ENCODE peak calls at places on chromosome 10, in four cellular contexts. B is SK-N-SH, W is PC-9, Y is kidney. E is an unnamed sample.

GRCh38 chr10:7666253-7667023 is at the start of gene ITIH5:
- DNase-seq in Y (peak; percentile 72), W (no peak), B (peak; percentile 72), E (no peak)

GRCh38 chr10:93657757-93658156 is 44.6 kb downstream of the FRA10AC1 start:
- DNase-seq in W (no peak), B (no peak), Y (no peak), E (no peak)

GRCh38 chr10:43078986-43079273 is 2.1 kb downstream of the RET start:
- DNase-seq in W (no peak), B (peak; percentile 86), Y (no peak), E (peak; percentile 7)

GRCh38 chr10:129877773-129878371 is 86.2 kb downstream of the EBF3 start:
- DNase-seq in W (no peak), Y (no peak), B (peak; percentile 50), E (no peak)

GRCh38 chr10:70418229-70418628 is 14.3 kb downstream of the EIF4EBP2 start:
- DNase-seq in Y (no peak), W (no peak), B (no peak), E (no peak)

GRCh38 chr10:8365935-8366911 is 311.7 kb downstream of the GATA3 start:
- DNase-seq in B (no peak), Y (no peak), W (peak; percentile 98), E (peak; percentile 27)

GRCh38 chr10:42691361-42692120 is 53.2 kb upstream of the ZNF33B start:
- DNase-seq in W (peak; percentile 78), B (peak; percentile 83), Y (no peak), E (no peak)

GRCh38 chr10:61452655-61453641 is at the start of gene TMEM26:
- DNase-seq in B (peak; percentile 69), W (no peak), Y (peak; percentile 92), E (no peak)

GRCh38 chr10:67141300-67141699 is 215.5 kb downstream of the LRRTM3 start:
- DNase-seq in Y (no peak), W (no peak), B (no peak), E (no peak)

GRCh38 chr10:93600861-93601773 is at the start of gene RBP4:
- DNase-seq in Y (peak; percentile 81), W (no peak), B (peak; percentile 73), E (no peak)

GRCh38 chr10:100746413-100746931 is 1.1 kb downstream of the PAX2 start:
- DNase-seq in B (no peak), Y (no peak), W (no peak), E (no peak)

GRCh38 chr10:47037654-47038425 is 126.6 kb downstream of the PTPN20 start:
- DNase-seq in Y (no peak), B (peak; percentile 51), W (no peak), E (no peak)

GRCh38 chr10:84493951-84494848 is 165.8 kb downstream of the CCSER2 start:
- DNase-seq in Y (peak; percentile 37), B (no peak), W (peak; percentile 96), E (no peak)

GRCh38 chr10:26737730-26738129 is 40.2 kb downstream of the PDSS1 start:
- DNase-seq in B (no peak), Y (no peak), W (no peak), E (no peak)

GRCh38 chr10:58577394-58577793 is 64.7 kb downstream of the BICC1 start:
- DNase-seq in B (no peak), W (no peak), Y (no peak), E (no peak)

GRCh38 chr10:57968328-57969016 is 299.2 kb downstream of the IPMK start:
- DNase-seq in Y (no peak), B (no peak), W (no peak), E (no peak)

GRCh38 chr10:104337985-104338735 is at the start of gene ITPRIP:
- DNase-seq in W (no peak), Y (peak; percentile 93), B (peak; percentile 86), E (peak; percentile 63)

GRCh38 chr10:60883187-60883586 is 60.8 kb downstream of the RHOBTB1 start:
- DNase-seq in B (peak; percentile 29), W (no peak), Y (no peak), E (no peak)

GRCh38 chr10:73494877-73495225 is 973 bp downstream of the PPP3CB start:
- DNase-seq in Y (no peak), W (no peak), B (no peak), E (no peak)

GRCh38 chr10:110069502-110069982 is 61.8 kb downstream of the ADD3 start:
- DNase-seq in W (no peak), B (no peak), Y (no peak), E (no peak)

GRCh38 chr10:113751116-113751728 is at the start of gene PLEKHS1:
- DNase-seq in W (peak; percentile 60), Y (no peak), B (no peak), E (no peak)

GRCh38 chr10:118692911-118693310 is 61.9 kb downstream of the CACUL1 start:
- DNase-seq in Y (no peak), W (no peak), B (peak; percentile 44), E (no peak)

GRCh38 chr10:74947781-74948401 is 121.5 kb downstream of the KAT6B start:
- DNase-seq in B (peak; percentile 68), W (no peak), Y (no peak), E (no peak)

GRCh38 chr10:71638577-71639411 is 80.8 kb downstream of the C10orf105 start:
- DNase-seq in B (no peak), Y (no peak), W (no peak), E (no peak)

GRCh38 chr10:127082651-127083050 is 113.7 kb downstream of the INSYN2A start:
- DNase-seq in W (no peak), Y (no peak), B (no peak), E (no peak)

GRCh38 chr10:86362129-86362527 is 4.5 kb downstream of the GRID1 start:
- DNase-seq in W (no peak), B (no peak), Y (no peak), E (no peak)

GRCh38 chr10:59362184-59362966 is at the start of gene FAM13C:
- DNase-seq in Y (peak; percentile 87), B (peak; percentile 83), W (no peak), E (no peak)

GRCh38 chr10:19832624-19833507 is 16.6 kb downstream of the PLXDC2 start:
- DNase-seq in B (no peak), W (no peak), Y (no peak), E (no peak)

GRCh38 chr10:61465807-61466425 is 12.7 kb upstream of the TMEM26 start:
- DNase-seq in Y (no peak), W (no peak), B (no peak), E (no peak)

GRCh38 chr10:87818505-87819273 is 663 bp upstream of the ATAD1 start:
- DNase-seq in Y (peak; percentile 59), B (peak; percentile 51), W (peak; percentile 46), E (peak; percentile 58)

GRCh38 chr10:71973777-71974488 is 9.7 kb downstream of the CHST3 start:
- DNase-seq in Y (no peak), B (no peak), W (no peak), E (no peak)

GRCh38 chr10:110444009-110444347 is 53.7 kb upstream of the DUSP5 start:
- DNase-seq in Y (no peak), B (peak; percentile 39), W (no peak), E (no peak)

GRCh38 chr10:121624778-121625330 is 26.6 kb upstream of the FGFR2 start:
- DNase-seq in W (no peak), B (no peak), Y (no peak), E (no peak)

GRCh38 chr10:63392224-63392623 is 73.6 kb downstream of the JMJD1C start:
- DNase-seq in B (no peak), W (no peak), Y (no peak), E (no peak)

GRCh38 chr10:63391812-63392211 is 74.0 kb downstream of the JMJD1C start:
- DNase-seq in B (no peak), Y (no peak), W (no peak), E (no peak)

GRCh38 chr10:63390521-63390920 is 75.3 kb downstream of the JMJD1C start:
- DNase-seq in B (no peak), W (no peak), Y (no peak), E (no peak)

GRCh38 chr10:63393050-63393449 is 72.7 kb downstream of the JMJD1C start:
- DNase-seq in B (no peak), Y (no peak), W (no peak), E (no peak)

DNA sequence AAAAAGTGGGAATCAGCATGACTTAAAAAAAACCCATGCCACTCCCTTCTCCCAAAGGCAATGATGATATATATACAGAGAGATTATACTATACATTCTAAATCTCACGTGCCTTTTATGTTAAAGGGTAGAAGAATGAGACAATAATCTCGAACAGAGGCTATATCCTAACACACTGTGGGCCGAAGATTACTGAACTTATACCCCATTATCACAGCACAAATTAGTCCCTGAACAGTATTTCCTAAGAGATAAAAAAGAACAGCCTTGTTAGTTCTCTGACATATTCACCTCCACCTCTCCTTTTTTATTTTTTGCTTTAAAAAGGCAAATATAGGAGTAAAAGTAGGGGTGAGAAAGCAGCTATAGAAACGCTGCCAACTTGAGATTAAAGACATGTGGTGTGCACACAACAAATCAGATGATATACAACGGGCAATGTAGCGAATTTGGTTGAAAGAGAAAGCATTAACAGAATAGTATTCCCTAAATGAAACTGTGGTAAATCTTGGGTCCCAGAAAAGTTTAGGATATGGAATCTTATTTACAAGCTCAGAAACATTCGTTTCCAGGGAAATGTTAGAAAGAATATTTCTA is 69.6 kb downstream of the JMJD1C start:
- DNase-seq in W (no peak), Y (no peak), B (no peak), E (no peak)
- H3K27ac ChIP-seq in W (no peak overlapping the region), Y (no peak overlapping the region), B (peak overlapping the region; percentile 51), E (no peak overlapping the region)

DNA sequence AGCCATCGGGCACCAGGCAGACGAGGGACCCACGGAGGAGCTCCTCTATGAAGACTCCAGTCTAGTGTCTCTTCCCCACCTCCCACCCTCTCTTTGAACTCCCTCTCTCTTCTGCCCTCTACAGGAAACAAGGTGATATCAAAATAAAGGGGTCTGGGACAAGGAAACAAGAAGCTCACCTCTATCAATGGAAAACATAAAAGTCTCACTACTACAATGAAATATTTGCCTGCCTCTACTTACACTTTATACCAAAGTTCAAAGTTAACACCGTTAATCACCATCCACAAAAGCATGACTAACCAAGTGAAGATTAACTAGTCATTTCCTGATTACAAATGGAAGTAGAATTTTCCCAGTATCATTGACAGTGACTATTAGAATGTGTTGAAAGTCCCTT is 82.2 kb downstream of the PARD3 start:
- DNase-seq in W (peak; percentile 56), Y (no peak), B (peak; percentile 42), E (no peak)
- TF ChIP-seq CTCF in W (no peak), Y (peak; percentile 1), B (peak; percentile 41), E (no peak)

GRCh38 chr10:4247379-4247778 is 462.4 kb upstream of the KLF6 start:
- DNase-seq in W (no peak), B (no peak), Y (no peak), E (no peak)
- H3K27ac ChIP-seq in W (no peak overlapping the region), B (peak overlapping the region; percentile 100), Y (no peak overlapping the region), E (no peak overlapping the region)

DNA sequence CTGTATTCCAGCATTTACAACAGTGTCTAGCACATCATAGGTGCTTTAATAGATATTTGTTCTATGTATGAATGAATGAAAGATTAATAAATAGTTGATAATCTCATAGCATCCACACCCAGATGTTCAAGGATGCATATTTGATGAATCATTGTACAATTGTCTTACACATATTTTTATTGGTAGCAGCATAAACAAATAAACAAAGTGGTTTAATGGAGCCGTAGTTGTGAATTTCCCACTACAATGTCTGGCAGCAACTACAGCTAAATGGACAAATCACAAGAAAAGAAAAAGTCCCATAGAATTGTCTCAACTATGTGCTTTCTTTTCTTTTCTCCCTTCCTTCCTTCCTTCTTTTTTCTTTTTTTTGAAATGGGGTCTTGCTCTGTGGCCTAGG is 150.8 kb downstream of the NRP1 start:
- DNase-seq in B (no peak), Y (no peak), W (no peak), E (no peak)
- TF ChIP-seq CTCF in B (no peak), Y (no peak), W (no peak), E (no peak)

GRCh38 chr10:116947838-116948529 is 57.0 kb downstream of the SHTN1 start:
- DNase-seq in B (no peak), Y (no peak), W (peak; percentile 80), E (no peak)
- H3K27ac ChIP-seq in B (peak overlapping the region; percentile 76), Y (no peak overlapping the region), W (peak overlapping the region; percentile 74), E (no peak overlapping the region)

E was measured in CD4-positive, alpha-beta T cell.